ENCODE peak calls at places on chromosome 4, in six cellular contexts. One of them, this sample, is unnamed.

GRCh38 chr4:87521757-87522374 is 7.3 kb downstream of the SPARCL1 start:
- DNase-seq in kidney epithelial cell: no peak
- DNase-seq in HFFc6: peak
- DNase-seq in cardiac muscle cell: no peak
- DNase-seq in astrocyte: peak
- DNase-seq in GM13977: peak
- DNase-seq in this sample: peak

GRCh38 chr4:146211440-146211839 is 2.9 kb upstream of the REELD1 start:
- DNase-seq in kidney epithelial cell: no peak
- DNase-seq in cardiac muscle cell: no peak
- DNase-seq in HFFc6: no peak
- DNase-seq in GM13977: no peak
- DNase-seq in astrocyte: no peak
- DNase-seq in this sample: no peak

GRCh38 chr4:169557061-169557636 is 55.2 kb downstream of the NEK1 start:
- DNase-seq in cardiac muscle cell: no peak
- DNase-seq in astrocyte: peak
- DNase-seq in kidney epithelial cell: peak
- DNase-seq in HFFc6: peak
- DNase-seq in GM13977: no peak
- DNase-seq in this sample: peak

GRCh38 chr4:12852338-12853307 is 631.5 kb downstream of the RAB28 start:
- DNase-seq in astrocyte: peak
- DNase-seq in kidney epithelial cell: peak
- DNase-seq in GM13977: peak
- DNase-seq in HFFc6: peak
- DNase-seq in cardiac muscle cell: peak
- DNase-seq in this sample: peak

GRCh38 chr4:168656055-168656660 is 159.3 kb downstream of the PALLD start:
- DNase-seq in kidney epithelial cell: peak
- DNase-seq in GM13977: no peak
- DNase-seq in HFFc6: peak
- DNase-seq in astrocyte: peak
- DNase-seq in cardiac muscle cell: peak
- DNase-seq in this sample: no peak

GRCh38 chr4:53992785-53993184 is 71.6 kb downstream of the CHIC2 start:
- DNase-seq in astrocyte: no peak
- DNase-seq in cardiac muscle cell: no peak
- DNase-seq in HFFc6: no peak
- DNase-seq in GM13977: no peak
- DNase-seq in kidney epithelial cell: no peak
- DNase-seq in this sample: no peak

GRCh38 chr4:137531951-137532868 is at the start of gene PCDH18:
- DNase-seq in kidney epithelial cell: peak
- DNase-seq in astrocyte: peak
- DNase-seq in HFFc6: peak
- DNase-seq in cardiac muscle cell: peak
- DNase-seq in GM13977: no peak
- DNase-seq in this sample: no peak

GRCh38 chr4:141406237-141406636 is 185.5 kb downstream of the ZNF330 start:
- DNase-seq in cardiac muscle cell: peak
- DNase-seq in HFFc6: no peak
- DNase-seq in GM13977: no peak
- DNase-seq in kidney epithelial cell: no peak
- DNase-seq in astrocyte: no peak
- DNase-seq in this sample: no peak

GRCh38 chr4:20044502-20044911 is 207.2 kb upstream of the SLIT2 start:
- DNase-seq in cardiac muscle cell: peak
- DNase-seq in kidney epithelial cell: no peak
- DNase-seq in GM13977: no peak
- DNase-seq in HFFc6: peak
- DNase-seq in astrocyte: peak
- DNase-seq in this sample: no peak

GRCh38 chr4:152197211-152197610 is 338.7 kb downstream of the FBXW7 start:
- DNase-seq in HFFc6: no peak
- DNase-seq in kidney epithelial cell: no peak
- DNase-seq in astrocyte: no peak
- DNase-seq in GM13977: no peak
- DNase-seq in cardiac muscle cell: no peak
- DNase-seq in this sample: no peak

GRCh38 chr4:180674629-180675367 is 1568.4 kb upstream of the TENM3 start:
- DNase-seq in GM13977: no peak
- DNase-seq in HFFc6: no peak
- DNase-seq in kidney epithelial cell: no peak
- DNase-seq in cardiac muscle cell: no peak
- DNase-seq in astrocyte: no peak
- DNase-seq in this sample: no peak

GRCh38 chr4:4569036-4569435 is 27.2 kb upstream of the STX18 start:
- DNase-seq in cardiac muscle cell: no peak
- DNase-seq in GM13977: no peak
- DNase-seq in kidney epithelial cell: no peak
- DNase-seq in HFFc6: no peak
- DNase-seq in astrocyte: no peak
- DNase-seq in this sample: no peak

GRCh38 chr4:163157157-163157556 is 9.5 kb downstream of the NAF1 start:
- DNase-seq in astrocyte: peak
- DNase-seq in GM13977: no peak
- DNase-seq in kidney epithelial cell: no peak
- DNase-seq in cardiac muscle cell: no peak
- DNase-seq in HFFc6: peak
- DNase-seq in this sample: no peak

GRCh38 chr4:109113511-109113910 is 188.9 kb downstream of the COL25A1 start:
- DNase-seq in cardiac muscle cell: peak
- DNase-seq in HFFc6: no peak
- DNase-seq in GM13977: no peak
- DNase-seq in kidney epithelial cell: no peak
- DNase-seq in astrocyte: no peak
- DNase-seq in this sample: no peak

GRCh38 chr4:90127706-90128345 is 632 bp downstream of the CCSER1 start:
- DNase-seq in HFFc6: no peak
- DNase-seq in GM13977: peak
- DNase-seq in kidney epithelial cell: no peak
- DNase-seq in cardiac muscle cell: peak
- DNase-seq in astrocyte: peak
- DNase-seq in this sample: no peak

DNA sequence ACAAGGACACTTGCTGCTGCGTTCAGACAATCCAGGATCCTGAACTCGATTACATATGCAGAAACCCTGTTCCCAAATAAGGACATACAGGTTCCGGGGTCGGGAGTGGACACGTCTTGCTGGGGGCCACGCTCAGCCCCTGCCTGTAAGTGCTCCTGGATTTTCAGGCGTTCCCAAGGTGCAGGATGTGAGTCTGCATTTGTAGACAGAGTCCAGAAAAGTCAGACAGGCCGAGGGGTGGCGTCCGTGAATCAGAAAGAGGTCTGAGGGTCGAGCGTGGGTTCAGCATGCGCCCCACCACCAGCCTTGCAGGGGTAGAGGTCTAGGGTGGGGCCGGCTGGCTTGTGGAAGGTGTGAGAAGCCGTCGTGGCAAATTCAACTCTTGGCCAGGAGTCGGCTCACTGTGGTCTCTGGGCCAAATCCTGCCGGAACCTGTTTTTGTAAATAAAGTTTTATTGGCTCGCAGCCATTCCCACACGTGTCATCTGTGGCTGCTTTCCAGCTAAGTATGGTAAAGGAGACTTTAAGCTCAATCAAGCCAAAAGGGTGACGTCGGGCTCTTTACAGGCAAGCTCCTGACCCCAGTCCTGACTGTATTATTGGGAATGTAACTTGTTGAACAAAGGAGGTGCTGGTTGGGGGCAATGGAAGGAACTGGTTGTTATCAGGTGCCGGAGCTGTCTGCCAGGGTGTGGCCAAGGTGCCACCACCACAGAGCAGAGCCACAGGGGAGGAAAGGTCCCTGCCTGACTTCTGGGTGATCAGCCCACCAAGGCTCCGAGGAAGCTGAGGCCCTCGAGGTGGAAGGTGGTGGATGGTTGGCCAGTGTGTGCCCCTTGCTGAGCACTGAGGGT is 7.4 kb downstream of the DOK7 start:
- DNase-seq in GM13977: no peak
- DNase-seq in HFFc6: no peak
- DNase-seq in kidney epithelial cell: no peak
- DNase-seq in astrocyte: peak
- DNase-seq in cardiac muscle cell: peak
- DNase-seq in this sample: peak
- TF ChIP-seq CTCF in GM13977: no peak
- TF ChIP-seq CTCF in HFFc6: no peak
- TF ChIP-seq CTCF in kidney epithelial cell: no peak
- TF ChIP-seq CTCF in astrocyte: no peak
- TF ChIP-seq CTCF in cardiac muscle cell: no peak
- TF ChIP-seq CTCF in this sample: no peak

GRCh38 chr4:83962492-83962891 is 426.6 kb downstream of the GPAT3 start:
- DNase-seq in HFFc6: no peak
- DNase-seq in GM13977: no peak
- DNase-seq in kidney epithelial cell: no peak
- DNase-seq in astrocyte: no peak
- DNase-seq in cardiac muscle cell: no peak
- DNase-seq in this sample: no peak

GRCh38 chr4:83959160-83959559 is 423.3 kb downstream of the GPAT3 start:
- DNase-seq in kidney epithelial cell: no peak
- DNase-seq in GM13977: no peak
- DNase-seq in HFFc6: no peak
- DNase-seq in cardiac muscle cell: no peak
- DNase-seq in astrocyte: no peak
- DNase-seq in this sample: no peak

GRCh38 chr4:83964996-83965541 is 429.2 kb downstream of the GPAT3 start:
- DNase-seq in HFFc6: peak
- DNase-seq in astrocyte: peak
- DNase-seq in kidney epithelial cell: no peak
- DNase-seq in GM13977: no peak
- DNase-seq in cardiac muscle cell: no peak
- DNase-seq in this sample: no peak

GRCh38 chr4:83961575-83961974 is 425.7 kb downstream of the GPAT3 start:
- DNase-seq in HFFc6: peak
- DNase-seq in GM13977: no peak
- DNase-seq in astrocyte: peak
- DNase-seq in kidney epithelial cell: no peak
- DNase-seq in cardiac muscle cell: peak
- DNase-seq in this sample: peak
- TF ChIP-seq CTCF in HFFc6: peak
- TF ChIP-seq CTCF in GM13977: no peak
- TF ChIP-seq CTCF in astrocyte: peak
- TF ChIP-seq CTCF in kidney epithelial cell: peak
- TF ChIP-seq CTCF in cardiac muscle cell: no peak
- TF ChIP-seq CTCF in this sample: peak

DNA sequence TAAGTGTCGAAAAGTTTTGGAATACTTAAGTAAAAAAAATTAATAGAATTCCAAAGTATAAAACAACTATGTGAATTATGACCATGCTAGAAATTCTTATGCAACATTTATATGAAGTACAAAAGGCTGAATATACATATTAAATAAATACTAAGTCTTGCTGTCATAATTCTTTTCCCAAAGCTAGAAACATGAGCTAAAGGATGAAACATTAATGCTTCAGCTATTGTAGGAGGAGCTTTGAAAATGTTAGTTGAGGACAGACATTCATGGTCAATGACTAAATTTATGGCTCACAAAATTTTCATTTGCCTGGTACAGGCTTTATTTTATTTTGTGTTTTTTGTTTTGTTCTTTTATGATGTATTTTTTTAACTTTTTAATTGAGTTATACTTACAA is 207.3 kb downstream of the GABRB1 start:
- DNase-seq in cardiac muscle cell: no peak
- DNase-seq in HFFc6: no peak
- DNase-seq in GM13977: no peak
- DNase-seq in kidney epithelial cell: no peak
- DNase-seq in astrocyte: peak
- DNase-seq in this sample: no peak
- TF ChIP-seq CTCF in cardiac muscle cell: no peak
- TF ChIP-seq CTCF in HFFc6: no peak
- TF ChIP-seq CTCF in GM13977: no peak
- TF ChIP-seq CTCF in kidney epithelial cell: no peak
- TF ChIP-seq CTCF in astrocyte: no peak
- TF ChIP-seq CTCF in this sample: no peak

GRCh38 chr4:110609044-110609750 is 13.7 kb downstream of the PITX2 start:
- DNase-seq in cardiac muscle cell: no peak
- DNase-seq in HFFc6: no peak
- DNase-seq in GM13977: no peak
- DNase-seq in kidney epithelial cell: peak
- DNase-seq in astrocyte: no peak
- DNase-seq in this sample: no peak
- TF ChIP-seq CTCF in cardiac muscle cell: no peak
- TF ChIP-seq CTCF in HFFc6: no peak
- TF ChIP-seq CTCF in GM13977: no peak
- TF ChIP-seq CTCF in kidney epithelial cell: no peak
- TF ChIP-seq CTCF in astrocyte: no peak
- TF ChIP-seq CTCF in this sample: no peak

GRCh38 chr4:159144112-159144694 is 41.3 kb downstream of the RAPGEF2 start:
- DNase-seq in cardiac muscle cell: no peak
- DNase-seq in HFFc6: no peak
- DNase-seq in astrocyte: no peak
- DNase-seq in kidney epithelial cell: no peak
- DNase-seq in GM13977: no peak
- DNase-seq in this sample: no peak

GRCh38 chr4:159142985-159143384 is 40.1 kb downstream of the RAPGEF2 start:
- DNase-seq in GM13977: no peak
- DNase-seq in astrocyte: no peak
- DNase-seq in cardiac muscle cell: no peak
- DNase-seq in HFFc6: no peak
- DNase-seq in kidney epithelial cell: no peak
- DNase-seq in this sample: no peak

GRCh38 chr4:159146007-159146330 is 43.1 kb downstream of the RAPGEF2 start:
- DNase-seq in HFFc6: no peak
- DNase-seq in GM13977: no peak
- DNase-seq in astrocyte: no peak
- DNase-seq in cardiac muscle cell: no peak
- DNase-seq in kidney epithelial cell: no peak
- DNase-seq in this sample: no peak

GRCh38 chr4:159146454-159146853 is 43.6 kb downstream of the RAPGEF2 start:
- DNase-seq in astrocyte: no peak
- DNase-seq in HFFc6: no peak
- DNase-seq in GM13977: no peak
- DNase-seq in kidney epithelial cell: no peak
- DNase-seq in cardiac muscle cell: no peak
- DNase-seq in this sample: no peak

DNA sequence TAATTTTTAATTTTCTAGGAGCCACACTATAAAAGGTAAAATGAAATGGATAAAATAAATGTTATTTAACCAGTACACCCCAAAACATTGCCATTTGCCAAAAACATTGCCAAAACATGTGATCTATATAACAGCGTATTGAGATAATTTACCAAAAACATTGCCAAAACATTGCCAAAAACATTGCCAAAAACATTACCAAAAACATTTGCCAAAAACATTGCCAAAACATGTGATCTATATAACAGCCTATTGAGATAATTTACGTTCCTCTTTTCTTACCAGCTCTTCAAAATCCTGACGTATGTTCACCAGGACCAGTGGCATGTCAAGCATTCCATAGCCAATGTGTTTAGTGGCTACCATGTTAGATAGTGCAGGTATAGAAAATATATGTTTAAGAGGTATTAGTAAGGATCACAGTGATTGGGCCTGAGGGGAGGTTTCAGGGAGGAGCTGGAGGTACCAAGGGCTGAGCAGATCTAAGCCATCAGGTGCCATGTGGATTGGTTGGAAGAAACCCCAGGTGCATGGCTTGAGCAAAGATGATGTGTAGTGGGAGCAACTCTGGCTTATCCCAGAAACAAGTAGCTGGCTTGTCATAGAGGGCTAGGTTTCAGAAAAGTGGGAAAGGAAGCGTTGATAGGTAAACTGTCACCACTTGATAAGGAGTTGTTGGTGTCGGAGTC is 42.6 kb downstream of the RAPGEF2 start:
- DNase-seq in kidney epithelial cell: no peak
- DNase-seq in GM13977: no peak
- DNase-seq in HFFc6: no peak
- DNase-seq in astrocyte: no peak
- DNase-seq in cardiac muscle cell: no peak
- DNase-seq in this sample: no peak
- TF ChIP-seq CTCF in kidney epithelial cell: no peak
- TF ChIP-seq CTCF in GM13977: no peak
- TF ChIP-seq CTCF in HFFc6: no peak
- TF ChIP-seq CTCF in astrocyte: no peak
- TF ChIP-seq CTCF in cardiac muscle cell: no peak
- TF ChIP-seq CTCF in this sample: no peak